ENCODE peak calls at places on chromosome 2, in five cellular contexts. B is H54; T is GM12892; G is effector memory CD8-positive, alpha-beta T cell; N is endothelial cell of umbilical vein. M is an unnamed sample.

GRCh38 chr2:111042772-111043771 is 77.6 kb upstream of the BCL2L11 start:
- DNase-seq in B (no peak), T (peak; percentile 40), G (no peak), N (no peak), M (no peak)

GRCh38 chr2:128228894-128229293 is 89.8 kb downstream of the HS6ST1 start:
- DNase-seq in B (no peak), T (no peak), G (no peak), N (peak; percentile 24), M (peak; percentile 31)

GRCh38 chr2:65367517-65367916 is 64.9 kb downstream of the SPRED2 start:
- DNase-seq in B (peak; percentile 58), T (no peak), G (no peak), N (peak; percentile 43), M (peak; percentile 68)

GRCh38 chr2:62284980-62285379 is 89.1 kb downstream of the B3GNT2 start:
- DNase-seq in B (no peak), T (no peak), G (no peak), N (no peak), M (no peak)

GRCh38 chr2:126707941-126708340 is 52.0 kb downstream of the GYPC start:
- DNase-seq in B (no peak), T (no peak), G (no peak), N (no peak), M (no peak)

GRCh38 chr2:140273396-140273795 is 1493.2 kb upstream of the NXPH2 start:
- DNase-seq in B (no peak), T (no peak), G (no peak), N (no peak), M (no peak)

GRCh38 chr2:240217431-240218301 is 77.2 kb upstream of the OTOS start:
- DNase-seq in B (no peak), T (no peak), G (no peak), N (no peak), M (no peak)

GRCh38 chr2:233847248-233847898 is 7.0 kb downstream of the HJURP start:
- DNase-seq in B (no peak), T (no peak), G (no peak), N (no peak), M (no peak)

GRCh38 chr2:216803803-216804202 is 56.1 kb downstream of the TNP1 start:
- DNase-seq in B (no peak), T (no peak), G (no peak), N (no peak), M (no peak)

GRCh38 chr2:143803936-143804335 is 674.7 kb downstream of the ARHGAP15 start:
- DNase-seq in B (no peak), T (no peak), G (no peak), N (no peak), M (no peak)

GRCh38 chr2:109554758-109555157 is 59.0 kb downstream of the SEPTIN10 start:
- DNase-seq in B (no peak), T (no peak), G (no peak), N (no peak), M (no peak)

GRCh38 chr2:199581935-199582336 is 124.2 kb upstream of the SATB2 start:
- DNase-seq in B (no peak), T (no peak), G (no peak), N (peak; percentile 19), M (no peak)

GRCh38 chr2:36277146-36277808 is 78.3 kb upstream of the CRIM1 start:
- DNase-seq in B (peak; percentile 17), T (no peak), G (no peak), N (peak; percentile 44), M (no peak)

GRCh38 chr2:40957508-40957907 is 505.6 kb upstream of the SLC8A1 start:
- DNase-seq in B (no peak), T (no peak), G (no peak), N (peak; percentile 84), M (peak; percentile 96)

GRCh38 chr2:5453224-5453623 is 239.0 kb upstream of the SOX11 start:
- DNase-seq in B (no peak), T (no peak), G (no peak), N (no peak), M (no peak)

GRCh38 chr2:161847910-161848309 is 223.7 kb downstream of the SLC4A10 start:
- DNase-seq in B (no peak), T (no peak), G (no peak), N (no peak), M (no peak)